ENCODE peak calls at places on chromosomes 7 and 10, in five cellular contexts. One of them, this sample, is unnamed.

GRCh38 chr10:49053053-49053997 is 62.0 kb downstream of the VSTM4 start:
- DNase-seq in pancreas: no peak
- DNase-seq in astrocyte of the spinal cord: no peak
- DNase-seq in epithelial cell of esophagus: peak
- DNase-seq in hepatocyte: no peak
- DNase-seq in this sample: no peak

GRCh38 chr7:45874408-45875131 is 1.7 kb upstream of the CCDC201 start:
- DNase-seq in astrocyte of the spinal cord: peak
- DNase-seq in hepatocyte: no peak
- DNase-seq in pancreas: no peak
- DNase-seq in epithelial cell of esophagus: peak
- DNase-seq in this sample: no peak

GRCh38 chr10:78752708-78753107 is 316.1 kb upstream of the ZMIZ1 start:
- DNase-seq in astrocyte of the spinal cord: no peak
- DNase-seq in epithelial cell of esophagus: no peak
- DNase-seq in hepatocyte: no peak
- DNase-seq in pancreas: no peak
- DNase-seq in this sample: no peak

GRCh38 chr7:95718556-95719410 is 53.6 kb upstream of the DYNC1I1 start:
- DNase-seq in epithelial cell of esophagus: peak
- DNase-seq in astrocyte of the spinal cord: peak
- DNase-seq in hepatocyte: no peak
- DNase-seq in pancreas: no peak
- DNase-seq in this sample: no peak

GRCh38 chr10:12513003-12513365 is 163.6 kb downstream of the CAMK1D start:
- DNase-seq in epithelial cell of esophagus: no peak
- DNase-seq in pancreas: no peak
- DNase-seq in hepatocyte: no peak
- DNase-seq in astrocyte of the spinal cord: no peak
- DNase-seq in this sample: no peak

GRCh38 chr7:76234931-76235441 is 33.3 kb downstream of the SRRM3 start:
- DNase-seq in pancreas: peak
- DNase-seq in hepatocyte: peak
- DNase-seq in epithelial cell of esophagus: peak
- DNase-seq in astrocyte of the spinal cord: peak
- DNase-seq in this sample: peak

GRCh38 chr10:118792501-118792900 is 37.7 kb upstream of the CACUL1 start:
- DNase-seq in astrocyte of the spinal cord: peak
- DNase-seq in pancreas: peak
- DNase-seq in epithelial cell of esophagus: no peak
- DNase-seq in hepatocyte: no peak
- DNase-seq in this sample: no peak

GRCh38 chr7:158728911-158729645 is 24.5 kb upstream of the NCAPG2 start:
- DNase-seq in hepatocyte: no peak
- DNase-seq in pancreas: no peak
- DNase-seq in epithelial cell of esophagus: no peak
- DNase-seq in astrocyte of the spinal cord: no peak
- DNase-seq in this sample: peak

GRCh38 chr7:157543791-157544190 is 207.0 kb downstream of the DNAJB6 start:
- DNase-seq in pancreas: no peak
- DNase-seq in epithelial cell of esophagus: no peak
- DNase-seq in hepatocyte: no peak
- DNase-seq in astrocyte of the spinal cord: no peak
- DNase-seq in this sample: no peak

GRCh38 chr7:5532520-5533335 is 109.1 kb upstream of the TNRC18 start:
- DNase-seq in astrocyte of the spinal cord: no peak
- DNase-seq in hepatocyte: peak
- DNase-seq in pancreas: peak
- DNase-seq in epithelial cell of esophagus: no peak
- DNase-seq in this sample: peak

GRCh38 chr7:66050337-66050957 is 25.2 kb upstream of the ASL start:
- DNase-seq in epithelial cell of esophagus: no peak
- DNase-seq in pancreas: no peak
- DNase-seq in hepatocyte: no peak
- DNase-seq in astrocyte of the spinal cord: no peak
- DNase-seq in this sample: no peak

GRCh38 chr7:121286186-121286585 is 42.6 kb upstream of the WNT16 start:
- DNase-seq in epithelial cell of esophagus: no peak
- DNase-seq in pancreas: no peak
- DNase-seq in astrocyte of the spinal cord: no peak
- DNase-seq in hepatocyte: no peak
- DNase-seq in this sample: no peak

DNA sequence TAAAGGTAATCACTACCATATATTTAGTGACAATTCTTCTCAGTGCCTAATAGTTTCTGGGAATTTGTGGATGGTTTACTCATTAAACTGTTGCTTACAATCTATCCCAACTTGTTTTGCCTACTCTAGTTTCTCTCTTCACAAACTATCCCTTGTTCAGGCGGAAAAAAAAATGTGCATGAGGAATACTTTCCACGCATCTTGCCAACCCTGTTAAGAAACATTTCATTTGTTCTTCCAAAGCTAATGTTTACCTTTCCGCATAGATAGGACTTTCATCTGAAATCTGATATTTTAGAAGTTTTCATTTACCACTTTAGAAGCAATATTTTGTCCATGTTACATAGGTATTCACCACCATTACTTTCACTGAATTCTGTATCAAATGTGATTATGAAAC is 191.9 kb downstream of the MDFIC start:
- DNase-seq in pancreas: peak
- DNase-seq in astrocyte of the spinal cord: no peak
- DNase-seq in epithelial cell of esophagus: no peak
- DNase-seq in hepatocyte: peak
- DNase-seq in this sample: no peak
- H3K4me3 ChIP-seq in pancreas: no peak
- H3K4me3 ChIP-seq in astrocyte of the spinal cord: no peak
- H3K4me3 ChIP-seq in epithelial cell of esophagus: no peak
- H3K4me3 ChIP-seq in hepatocyte: no peak
- H3K4me3 ChIP-seq in this sample: no peak

GRCh38 chr10:3123571-3124411 is 48.8 kb downstream of the PITRM1 start:
- DNase-seq in epithelial cell of esophagus: no peak
- DNase-seq in pancreas: no peak
- DNase-seq in hepatocyte: no peak
- DNase-seq in astrocyte of the spinal cord: no peak
- DNase-seq in this sample: no peak

GRCh38 chr10:3124412-3125175 is 48.0 kb downstream of the PITRM1 start:
- DNase-seq in hepatocyte: no peak
- DNase-seq in pancreas: no peak
- DNase-seq in astrocyte of the spinal cord: no peak
- DNase-seq in epithelial cell of esophagus: no peak
- DNase-seq in this sample: no peak

GRCh38 chr10:3126741-3127342 is 45.7 kb downstream of the PITRM1 start:
- DNase-seq in astrocyte of the spinal cord: no peak
- DNase-seq in pancreas: no peak
- DNase-seq in hepatocyte: peak
- DNase-seq in epithelial cell of esophagus: peak
- DNase-seq in this sample: no peak

GRCh38 chr10:3126249-3126648 is 46.3 kb downstream of the PITRM1 start:
- DNase-seq in epithelial cell of esophagus: no peak
- DNase-seq in hepatocyte: no peak
- DNase-seq in astrocyte of the spinal cord: no peak
- DNase-seq in pancreas: no peak
- DNase-seq in this sample: no peak

GRCh38 chr10:3125527-3126170 is 46.9 kb downstream of the PITRM1 start:
- DNase-seq in pancreas: no peak
- DNase-seq in epithelial cell of esophagus: no peak
- DNase-seq in hepatocyte: no peak
- DNase-seq in astrocyte of the spinal cord: no peak
- DNase-seq in this sample: no peak
- TF ChIP-seq CTCF in pancreas: no peak
- TF ChIP-seq CTCF in epithelial cell of esophagus: no peak
- TF ChIP-seq CTCF in hepatocyte: no peak
- TF ChIP-seq CTCF in astrocyte of the spinal cord: no peak
- TF ChIP-seq CTCF in this sample: no peak

DNA sequence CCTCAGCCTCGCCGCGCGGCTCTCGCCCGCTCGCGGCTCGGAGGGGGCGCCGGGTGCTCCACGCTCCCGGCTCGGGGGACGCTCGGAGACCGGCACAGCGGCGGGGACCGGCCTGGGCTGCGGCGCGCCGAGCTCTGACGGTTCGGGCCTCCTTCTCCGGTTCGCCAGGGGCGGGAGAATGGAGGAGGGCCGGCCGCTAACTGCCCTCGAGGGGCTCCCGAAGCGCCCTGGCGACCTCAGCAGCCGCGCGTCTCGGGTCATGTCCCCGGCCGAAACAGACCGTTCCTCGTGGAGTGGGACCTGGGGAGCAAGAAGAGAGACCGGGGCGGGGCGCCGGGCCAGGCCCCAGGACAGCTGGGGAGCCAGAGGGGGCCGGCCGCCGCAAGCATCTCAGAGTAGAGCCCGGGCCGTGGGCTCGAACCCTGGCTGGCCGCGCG is 325 bp upstream of the GRID1 start:
- DNase-seq in epithelial cell of esophagus: no peak
- DNase-seq in astrocyte of the spinal cord: no peak
- DNase-seq in hepatocyte: no peak
- DNase-seq in pancreas: no peak
- DNase-seq in this sample: no peak
- H3K4me3 ChIP-seq in epithelial cell of esophagus: no peak
- H3K4me3 ChIP-seq in astrocyte of the spinal cord: no peak
- H3K4me3 ChIP-seq in hepatocyte: peak
- H3K4me3 ChIP-seq in pancreas: peak
- H3K4me3 ChIP-seq in this sample: peak

DNA sequence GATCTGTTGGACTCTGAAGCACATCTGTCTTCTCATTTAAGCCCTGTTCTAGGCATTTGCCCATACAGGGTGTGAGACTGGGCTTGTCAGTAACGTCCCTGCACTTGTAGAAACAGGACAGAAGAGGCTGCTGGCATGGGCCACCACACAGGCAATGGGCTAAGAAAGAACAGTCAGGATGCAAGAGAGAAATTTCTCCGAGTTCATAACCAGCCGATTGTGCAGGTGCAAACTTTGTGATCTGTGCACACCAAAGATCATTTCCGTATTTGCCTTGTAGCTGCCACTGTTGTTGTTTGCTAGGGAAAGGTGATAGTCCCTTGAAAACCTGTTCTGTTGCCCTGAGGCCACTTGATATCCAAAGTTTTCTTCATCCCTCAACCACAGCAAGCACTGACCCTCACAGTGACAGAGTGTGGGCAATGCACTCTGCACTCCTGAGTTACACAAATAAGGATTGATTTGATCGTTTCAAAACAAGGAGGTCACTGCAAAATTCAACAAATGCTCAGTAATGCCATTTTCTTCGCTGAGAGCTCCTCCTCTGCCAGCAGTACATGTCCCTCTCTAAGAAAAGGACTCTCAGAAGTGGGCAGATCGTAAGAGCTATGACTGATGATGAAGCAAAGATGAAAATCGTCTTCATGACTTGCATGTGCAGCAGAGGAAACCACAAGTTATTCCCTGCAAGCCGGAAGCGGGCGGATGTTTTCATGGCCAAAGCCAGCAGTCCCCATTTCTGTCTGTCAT is 20.2 kb downstream of the KLF6 start:
- DNase-seq in pancreas: no peak
- DNase-seq in hepatocyte: no peak
- DNase-seq in astrocyte of the spinal cord: no peak
- DNase-seq in epithelial cell of esophagus: peak
- DNase-seq in this sample: no peak
- TF ChIP-seq CTCF in pancreas: no peak
- TF ChIP-seq CTCF in hepatocyte: no peak
- TF ChIP-seq CTCF in astrocyte of the spinal cord: no peak
- TF ChIP-seq CTCF in epithelial cell of esophagus: no peak
- TF ChIP-seq CTCF in this sample: no peak

DNA sequence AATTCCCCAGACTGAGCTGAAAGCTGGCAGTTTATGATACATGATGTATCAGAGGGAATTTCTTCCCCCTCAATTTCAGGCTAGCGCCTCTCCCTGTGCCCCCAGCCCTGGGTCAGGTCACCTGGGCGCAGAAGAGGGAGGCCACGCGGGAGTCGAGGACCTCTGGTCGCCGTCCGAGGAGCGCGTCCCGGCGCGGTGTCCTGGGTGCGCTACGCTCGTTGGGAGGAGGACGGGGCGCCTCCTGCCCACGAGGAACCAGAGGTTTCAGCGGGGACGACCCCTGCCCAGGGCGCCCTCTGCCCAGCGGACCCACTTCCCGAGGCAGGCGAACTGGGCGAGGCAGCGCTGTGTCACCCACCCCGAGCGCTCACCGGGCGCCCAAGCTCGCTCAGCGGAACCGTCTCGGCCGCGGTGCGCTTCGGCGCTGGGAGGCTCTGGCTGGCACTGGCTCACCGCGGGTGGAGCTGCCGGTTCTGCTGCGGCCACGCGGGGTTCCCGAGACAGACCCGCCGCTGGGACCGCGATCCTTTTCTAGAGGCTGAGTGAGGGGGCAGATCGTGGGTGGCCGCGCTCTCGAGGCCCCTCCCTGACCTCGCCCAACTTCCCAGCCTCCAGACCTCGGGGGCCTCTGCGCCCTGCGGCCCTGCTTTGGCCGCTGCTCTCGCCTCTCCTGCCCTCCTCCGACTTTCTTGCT is at the start of gene FAM237B:
- DNase-seq in epithelial cell of esophagus: peak
- DNase-seq in astrocyte of the spinal cord: peak
- DNase-seq in pancreas: no peak
- DNase-seq in hepatocyte: peak
- DNase-seq in this sample: no peak
- H3K4me3 ChIP-seq in epithelial cell of esophagus: peak
- H3K4me3 ChIP-seq in astrocyte of the spinal cord: peak
- H3K4me3 ChIP-seq in pancreas: peak
- H3K4me3 ChIP-seq in hepatocyte: peak
- H3K4me3 ChIP-seq in this sample: peak

GRCh38 chr7:43763183-43763582 is 4.7 kb downstream of the BLVRA start:
- DNase-seq in pancreas: no peak
- DNase-seq in hepatocyte: no peak
- DNase-seq in astrocyte of the spinal cord: no peak
- DNase-seq in epithelial cell of esophagus: no peak
- DNase-seq in this sample: peak
- TF ChIP-seq CTCF in pancreas: no peak
- TF ChIP-seq CTCF in hepatocyte: no peak
- TF ChIP-seq CTCF in astrocyte of the spinal cord: no peak
- TF ChIP-seq CTCF in epithelial cell of esophagus: no peak
- TF ChIP-seq CTCF in this sample: no peak

This sample was measured in colonic mucosa.